ENCODE peak calls at places on chromosomes 6 and 20, in eight cellular contexts. One of them, this sample, is unnamed.

GRCh38 chr20:21125072-21125848 is 622 bp upstream of the KIZ start:
- DNase-seq in cardiac fibroblast: peak
- DNase-seq in lung: no peak
- DNase-seq in fibroblast of lung: peak
- DNase-seq in pancreas: peak
- DNase-seq in astrocyte of the spinal cord: no peak
- DNase-seq in kidney epithelial cell: no peak
- DNase-seq in breast epithelium: peak
- DNase-seq in this sample: no peak

GRCh38 chr6:105819774-105820173 is 266.4 kb upstream of the PRDM1 start:
- DNase-seq in cardiac fibroblast: no peak
- DNase-seq in lung: no peak
- DNase-seq in fibroblast of lung: no peak
- DNase-seq in pancreas: no peak
- DNase-seq in astrocyte of the spinal cord: no peak
- DNase-seq in kidney epithelial cell: no peak
- DNase-seq in breast epithelium: no peak
- DNase-seq in this sample: no peak

GRCh38 chr20:45406260-45407066 is 1.6 kb upstream of the DBNDD2 start:
- DNase-seq in cardiac fibroblast: peak
- DNase-seq in lung: peak
- DNase-seq in fibroblast of lung: peak
- DNase-seq in pancreas: peak
- DNase-seq in astrocyte of the spinal cord: peak
- DNase-seq in kidney epithelial cell: no peak
- DNase-seq in breast epithelium: no peak
- DNase-seq in this sample: peak

GRCh38 chr6:158718431-158719126 is 68.7 kb downstream of the SYTL3 start:
- DNase-seq in cardiac fibroblast: peak
- DNase-seq in lung: no peak
- DNase-seq in fibroblast of lung: no peak
- DNase-seq in pancreas: peak
- DNase-seq in astrocyte of the spinal cord: peak
- DNase-seq in kidney epithelial cell: no peak
- DNase-seq in breast epithelium: no peak
- DNase-seq in this sample: no peak

GRCh38 chr6:24228681-24229255 is 102.8 kb downstream of the NRSN1 start:
- DNase-seq in cardiac fibroblast: peak
- DNase-seq in lung: no peak
- DNase-seq in fibroblast of lung: peak
- DNase-seq in pancreas: no peak
- DNase-seq in astrocyte of the spinal cord: peak
- DNase-seq in kidney epithelial cell: peak
- DNase-seq in breast epithelium: no peak
- DNase-seq in this sample: no peak

GRCh38 chr20:62991196-62991807 is 15.5 kb downstream of the BHLHE23 start:
- DNase-seq in cardiac fibroblast: no peak
- DNase-seq in lung: no peak
- DNase-seq in fibroblast of lung: no peak
- DNase-seq in pancreas: no peak
- DNase-seq in astrocyte of the spinal cord: no peak
- DNase-seq in kidney epithelial cell: no peak
- DNase-seq in breast epithelium: no peak
- DNase-seq in this sample: no peak

GRCh38 chr6:111642463-111643158 is 36.9 kb upstream of the TRAF3IP2 start:
- DNase-seq in cardiac fibroblast: peak
- DNase-seq in lung: peak
- DNase-seq in fibroblast of lung: peak
- DNase-seq in pancreas: no peak
- DNase-seq in astrocyte of the spinal cord: peak
- DNase-seq in kidney epithelial cell: peak
- DNase-seq in breast epithelium: no peak
- DNase-seq in this sample: no peak

GRCh38 chr20:25273046-25273445 is 25.2 kb downstream of the PYGB start:
- DNase-seq in cardiac fibroblast: no peak
- DNase-seq in lung: no peak
- DNase-seq in fibroblast of lung: no peak
- DNase-seq in pancreas: peak
- DNase-seq in astrocyte of the spinal cord: no peak
- DNase-seq in kidney epithelial cell: no peak
- DNase-seq in breast epithelium: peak
- DNase-seq in this sample: peak

GRCh38 chr20:47354710-47355488 is 1.6 kb downstream of the ZMYND8 start:
- DNase-seq in cardiac fibroblast: peak
- DNase-seq in lung: no peak
- DNase-seq in fibroblast of lung: peak
- DNase-seq in pancreas: no peak
- DNase-seq in astrocyte of the spinal cord: peak
- DNase-seq in kidney epithelial cell: no peak
- DNase-seq in breast epithelium: no peak
- DNase-seq in this sample: no peak

GRCh38 chr6:158635427-158636073 is 9.0 kb downstream of the DYNLT1 start:
- DNase-seq in cardiac fibroblast: no peak
- DNase-seq in lung: no peak
- DNase-seq in fibroblast of lung: no peak
- DNase-seq in pancreas: no peak
- DNase-seq in astrocyte of the spinal cord: no peak
- DNase-seq in kidney epithelial cell: no peak
- DNase-seq in breast epithelium: no peak
- DNase-seq in this sample: no peak

GRCh38 chr20:12566596-12566995 is 442.2 kb upstream of the SPTLC3 start:
- DNase-seq in cardiac fibroblast: no peak
- DNase-seq in lung: no peak
- DNase-seq in fibroblast of lung: no peak
- DNase-seq in pancreas: no peak
- DNase-seq in astrocyte of the spinal cord: no peak
- DNase-seq in kidney epithelial cell: no peak
- DNase-seq in breast epithelium: no peak
- DNase-seq in this sample: no peak

GRCh38 chr20:12575352-12576095 is 433.2 kb upstream of the SPTLC3 start:
- DNase-seq in cardiac fibroblast: no peak
- DNase-seq in lung: peak
- DNase-seq in fibroblast of lung: no peak
- DNase-seq in pancreas: no peak
- DNase-seq in astrocyte of the spinal cord: no peak
- DNase-seq in kidney epithelial cell: no peak
- DNase-seq in breast epithelium: no peak
- DNase-seq in this sample: no peak

GRCh38 chr20:12573428-12573827 is 435.3 kb upstream of the SPTLC3 start:
- DNase-seq in cardiac fibroblast: no peak
- DNase-seq in lung: no peak
- DNase-seq in fibroblast of lung: no peak
- DNase-seq in pancreas: no peak
- DNase-seq in astrocyte of the spinal cord: no peak
- DNase-seq in kidney epithelial cell: no peak
- DNase-seq in breast epithelium: no peak
- DNase-seq in this sample: no peak

GRCh38 chr20:12564982-12565381 is 443.8 kb upstream of the SPTLC3 start:
- DNase-seq in cardiac fibroblast: no peak
- DNase-seq in lung: no peak
- DNase-seq in fibroblast of lung: no peak
- DNase-seq in pancreas: no peak
- DNase-seq in astrocyte of the spinal cord: no peak
- DNase-seq in kidney epithelial cell: no peak
- DNase-seq in breast epithelium: no peak
- DNase-seq in this sample: no peak

DNA sequence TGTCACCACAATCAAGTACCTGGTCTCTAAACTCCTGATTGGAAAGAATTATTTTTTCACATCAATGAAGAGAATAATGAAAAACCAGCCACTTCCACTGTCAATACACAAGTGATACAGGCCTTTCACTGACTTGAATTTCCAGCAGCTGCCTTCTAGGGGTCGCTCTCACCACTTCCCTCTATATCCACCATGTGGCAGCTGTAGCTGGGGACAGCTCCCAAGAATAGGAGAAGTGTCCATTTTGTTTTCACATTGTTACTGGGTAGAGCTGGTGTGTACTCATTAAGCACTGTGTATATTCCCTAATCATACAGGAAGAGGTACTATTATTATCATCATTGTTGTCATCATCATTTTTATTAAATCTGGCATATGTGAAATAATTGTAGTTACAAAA is 438.4 kb upstream of the SPTLC3 start:
- DNase-seq in cardiac fibroblast: no peak
- DNase-seq in lung: no peak
- DNase-seq in fibroblast of lung: no peak
- DNase-seq in pancreas: no peak
- DNase-seq in astrocyte of the spinal cord: no peak
- DNase-seq in kidney epithelial cell: no peak
- DNase-seq in breast epithelium: no peak
- DNase-seq in this sample: no peak
- TF ChIP-seq CTCF in cardiac fibroblast: no peak
- TF ChIP-seq CTCF in lung: no peak
- TF ChIP-seq CTCF in fibroblast of lung: no peak
- TF ChIP-seq CTCF in pancreas: no peak
- TF ChIP-seq CTCF in astrocyte of the spinal cord: peak
- TF ChIP-seq CTCF in kidney epithelial cell: peak
- TF ChIP-seq CTCF in breast epithelium: no peak
- TF ChIP-seq CTCF in this sample: no peak

GRCh38 chr6:73985891-73986290 is 289.9 kb downstream of the CD109 start:
- DNase-seq in cardiac fibroblast: peak
- DNase-seq in lung: no peak
- DNase-seq in fibroblast of lung: peak
- DNase-seq in pancreas: no peak
- DNase-seq in astrocyte of the spinal cord: no peak
- DNase-seq in kidney epithelial cell: no peak
- DNase-seq in breast epithelium: no peak
- DNase-seq in this sample: no peak
- TF ChIP-seq CTCF in cardiac fibroblast: peak
- TF ChIP-seq CTCF in lung: no peak
- TF ChIP-seq CTCF in fibroblast of lung: peak
- TF ChIP-seq CTCF in pancreas: no peak
- TF ChIP-seq CTCF in astrocyte of the spinal cord: peak
- TF ChIP-seq CTCF in kidney epithelial cell: peak
- TF ChIP-seq CTCF in breast epithelium: no peak
- TF ChIP-seq CTCF in this sample: no peak

GRCh38 chr6:22025468-22026159 is 271.2 kb downstream of the PRL start:
- DNase-seq in cardiac fibroblast: peak
- DNase-seq in lung: no peak
- DNase-seq in fibroblast of lung: peak
- DNase-seq in pancreas: no peak
- DNase-seq in astrocyte of the spinal cord: peak
- DNase-seq in kidney epithelial cell: peak
- DNase-seq in breast epithelium: no peak
- DNase-seq in this sample: no peak
- TF ChIP-seq CTCF in cardiac fibroblast: peak
- TF ChIP-seq CTCF in lung: no peak
- TF ChIP-seq CTCF in fibroblast of lung: no peak
- TF ChIP-seq CTCF in pancreas: no peak
- TF ChIP-seq CTCF in astrocyte of the spinal cord: no peak
- TF ChIP-seq CTCF in kidney epithelial cell: no peak
- TF ChIP-seq CTCF in breast epithelium: no peak
- TF ChIP-seq CTCF in this sample: no peak

DNA sequence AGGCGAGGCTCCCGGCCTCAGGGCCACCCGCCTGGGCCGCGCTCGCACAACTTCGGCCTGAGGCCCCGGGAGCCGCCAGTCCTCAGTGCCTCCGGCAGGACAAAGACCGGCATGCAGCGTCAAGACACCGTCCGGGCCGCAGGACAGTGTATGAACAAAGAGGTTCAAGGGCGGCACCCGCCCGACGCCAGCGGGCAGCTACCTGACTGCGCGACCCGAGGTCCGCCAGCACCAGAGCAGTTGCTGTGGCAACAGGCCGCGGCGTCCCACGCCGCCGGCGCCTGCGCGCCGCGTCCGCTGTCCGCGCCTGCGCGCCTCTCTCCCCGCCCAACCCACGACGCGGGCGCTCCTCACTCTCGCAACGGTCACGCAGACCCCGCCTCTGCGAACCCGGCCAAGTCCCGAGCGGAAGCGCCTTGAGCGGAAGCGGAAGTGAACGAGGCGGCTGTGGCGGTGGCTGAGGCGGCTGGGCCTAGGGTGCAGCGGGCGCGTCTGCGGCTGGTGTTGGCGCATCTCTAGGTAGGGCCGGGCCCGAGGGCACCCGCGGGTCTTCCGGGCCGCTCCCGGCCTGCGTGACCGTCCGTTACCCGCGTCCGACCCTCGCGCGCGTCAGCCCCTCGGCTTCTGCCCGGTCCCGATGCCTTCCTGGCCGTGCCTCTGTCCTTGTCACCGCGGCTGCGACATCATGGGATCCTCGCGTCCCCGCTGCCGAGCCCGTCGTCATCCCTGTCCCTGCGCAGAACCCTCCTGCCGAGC is at the start of gene FAM120B:
- DNase-seq in cardiac fibroblast: peak
- DNase-seq in lung: peak
- DNase-seq in fibroblast of lung: peak
- DNase-seq in pancreas: peak
- DNase-seq in astrocyte of the spinal cord: peak
- DNase-seq in kidney epithelial cell: peak
- DNase-seq in breast epithelium: peak
- DNase-seq in this sample: peak
- TF ChIP-seq CTCF in cardiac fibroblast: no peak
- TF ChIP-seq CTCF in lung: no peak
- TF ChIP-seq CTCF in fibroblast of lung: no peak
- TF ChIP-seq CTCF in pancreas: no peak
- TF ChIP-seq CTCF in astrocyte of the spinal cord: no peak
- TF ChIP-seq CTCF in kidney epithelial cell: no peak
- TF ChIP-seq CTCF in breast epithelium: no peak
- TF ChIP-seq CTCF in this sample: no peak

GRCh38 chr20:36155991-36156390 is 1.5 kb downstream of the EPB41L1 start:
- DNase-seq in cardiac fibroblast: no peak
- DNase-seq in lung: no peak
- DNase-seq in fibroblast of lung: no peak
- DNase-seq in pancreas: no peak
- DNase-seq in astrocyte of the spinal cord: no peak
- DNase-seq in kidney epithelial cell: no peak
- DNase-seq in breast epithelium: no peak
- DNase-seq in this sample: no peak
- TF ChIP-seq CTCF in cardiac fibroblast: no peak
- TF ChIP-seq CTCF in lung: no peak
- TF ChIP-seq CTCF in fibroblast of lung: no peak
- TF ChIP-seq CTCF in pancreas: no peak
- TF ChIP-seq CTCF in astrocyte of the spinal cord: no peak
- TF ChIP-seq CTCF in kidney epithelial cell: no peak
- TF ChIP-seq CTCF in breast epithelium: no peak
- TF ChIP-seq CTCF in this sample: no peak

DNA sequence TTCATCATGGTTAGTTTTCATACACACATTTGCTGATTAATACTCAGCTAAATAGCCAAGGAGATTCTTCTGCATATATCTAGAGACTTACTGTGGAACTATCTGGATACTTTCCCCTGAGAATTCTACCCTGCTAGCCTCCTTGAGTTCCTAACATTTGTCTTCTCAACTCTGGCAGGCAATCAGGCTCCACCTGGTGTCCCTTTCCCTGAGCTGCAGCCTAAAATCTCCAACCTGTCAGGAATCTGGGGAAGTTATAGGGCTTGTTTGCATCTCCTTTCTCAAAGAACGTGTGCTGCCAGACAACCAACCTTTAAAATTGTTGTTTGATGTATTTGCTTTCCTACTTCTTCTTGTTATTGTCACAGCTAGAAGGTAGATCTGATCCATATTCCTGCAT is 73.4 kb downstream of the FUT9 start:
- DNase-seq in cardiac fibroblast: no peak
- DNase-seq in lung: no peak
- DNase-seq in fibroblast of lung: peak
- DNase-seq in pancreas: no peak
- DNase-seq in astrocyte of the spinal cord: no peak
- DNase-seq in kidney epithelial cell: no peak
- DNase-seq in breast epithelium: no peak
- DNase-seq in this sample: no peak
- TF ChIP-seq CTCF in cardiac fibroblast: no peak
- TF ChIP-seq CTCF in lung: no peak
- TF ChIP-seq CTCF in fibroblast of lung: no peak
- TF ChIP-seq CTCF in pancreas: no peak
- TF ChIP-seq CTCF in astrocyte of the spinal cord: peak
- TF ChIP-seq CTCF in kidney epithelial cell: peak
- TF ChIP-seq CTCF in breast epithelium: peak
- TF ChIP-seq CTCF in this sample: no peak